ENCODE peak calls at places on chromosomes 12 and 14, in eight cellular contexts. G is HCT116, T is K562, B is HepG2, N is GM12878, F is HL-60, Z is Panc1, Y is SK-N-SH. P is an unnamed sample.

GRCh38 chr14:89283327-89284060 is 133.5 kb downstream of the FOXN3 start:
- DNase-seq in G (no peak), T (no peak), B (no peak), N (no peak), F (no peak), Z (no peak), Y (no peak), P (no peak)

GRCh38 chr14:101709962-101710891 is 51.3 kb upstream of the PPP2R5C start:
- DNase-seq in G (peak), T (peak), B (peak), N (no peak), F (no peak), Z (no peak), Y (no peak), P (no peak)

GRCh38 chr12:19140381-19141236 is 11.1 kb downstream of the PLEKHA5 start:
- DNase-seq in G (no peak), T (no peak), B (no peak), N (no peak), F (no peak), Z (no peak), Y (no peak), P (peak)

GRCh38 chr14:55152052-55152753 is 23.2 kb downstream of the LGALS3 start:
- DNase-seq in G (no peak), T (no peak), B (no peak), N (no peak), F (no peak), Z (no peak), Y (no peak), P (no peak)

GRCh38 chr12:107356266-107356936 is 263.1 kb upstream of the CRY1 start:
- DNase-seq in G (no peak), T (no peak), B (peak), N (no peak), F (no peak), Z (no peak), Y (no peak), P (no peak)

GRCh38 chr12:48956279-48957140 is 777 bp downstream of the ARF3 start:
- DNase-seq in G (peak), T (peak), B (peak), N (peak), F (peak), Z (no peak), Y (peak), P (peak)

GRCh38 chr14:57714487-57714899 is 151.4 kb downstream of the SLC35F4 start:
- DNase-seq in G (no peak), T (no peak), B (no peak), N (no peak), F (no peak), Z (no peak), Y (no peak), P (peak)

GRCh38 chr12:25759752-25760151 is 198.7 kb upstream of the RASSF8 start:
- DNase-seq in G (no peak), T (no peak), B (no peak), N (no peak), F (no peak), Z (no peak), Y (no peak), P (no peak)

GRCh38 chr14:76352639-76353281 is 23.2 kb upstream of the ESRRB start:
- DNase-seq in G (no peak), T (no peak), B (peak), N (peak), F (peak), Z (no peak), Y (peak), P (peak)

GRCh38 chr12:33718631-33719030 is 279.0 kb upstream of the SYT10 start:
- DNase-seq in G (no peak), T (no peak), B (no peak), N (no peak), F (no peak), Z (no peak), Y (no peak), P (no peak)

GRCh38 chr12:14773685-14774073 is 29.6 kb downstream of the WBP11 start:
- DNase-seq in G (no peak), T (no peak), B (no peak), N (peak), F (no peak), Z (no peak), Y (peak), P (peak)

GRCh38 chr12:62738611-62739010 is 196.3 kb downstream of the PPM1H start:
- DNase-seq in G (no peak), T (no peak), B (no peak), N (no peak), F (no peak), Z (no peak), Y (no peak), P (peak)

GRCh38 chr14:76773956-76774355 is 12.7 kb downstream of the VASH1 start:
- DNase-seq in G (no peak), T (no peak), B (no peak), N (no peak), F (no peak), Z (no peak), Y (no peak), P (no peak)

GRCh38 chr12:96070670-96071279 is 35.4 kb upstream of the LTA4H start:
- DNase-seq in G (no peak), T (peak), B (peak), N (peak), F (no peak), Z (no peak), Y (peak), P (peak)

GRCh38 chr14:58572092-58572853 is 65.5 kb upstream of the DACT1 start:
- DNase-seq in G (no peak), T (no peak), B (peak), N (no peak), F (no peak), Z (no peak), Y (no peak), P (no peak)

GRCh38 chr14:99884834-99885648 is 91.8 kb downstream of the EML1 start:
- DNase-seq in G (peak), T (peak), B (peak), N (peak), F (peak), Z (peak), Y (peak), P (peak)

GRCh38 chr14:56491299-56492285 is 88.0 kb upstream of the TMEM260 start:
- DNase-seq in G (peak), T (peak), B (peak), N (peak), F (peak), Z (peak), Y (peak), P (peak)

GRCh38 chr12:68420225-68421008 is 88.3 kb upstream of the MDM1 start:
- DNase-seq in G (no peak), T (no peak), B (no peak), N (no peak), F (no peak), Z (no peak), Y (no peak), P (no peak)

GRCh38 chr14:90421001-90421580 is 24.3 kb downstream of the CALM1 start:
- DNase-seq in G (no peak), T (no peak), B (no peak), N (no peak), F (no peak), Z (no peak), Y (no peak), P (no peak)

GRCh38 chr14:100883789-100884101 is 19.8 kb downstream of the RTL1 start:
- DNase-seq in G (no peak), T (no peak), B (no peak), N (no peak), F (no peak), Z (no peak), Y (no peak), P (no peak)

GRCh38 chr12:96986883-96987523 is 79.9 kb downstream of the NEDD1 start:
- DNase-seq in G (peak), T (peak), B (peak), N (no peak), F (peak), Z (no peak), Y (peak), P (peak)

GRCh38 chr14:22159968-22160367 is 429.1 kb downstream of the DAD1 start:
- DNase-seq in G (no peak), T (no peak), B (no peak), N (no peak), F (no peak), Z (no peak), Y (no peak), P (no peak)

GRCh38 chr14:91144425-91145145 is 30.7 kb downstream of the DGLUCY start:
- DNase-seq in G (no peak), T (no peak), B (no peak), N (no peak), F (no peak), Z (no peak), Y (no peak), P (no peak)

GRCh38 chr14:64113279-64113678 is 180.9 kb downstream of the ESR2 start:
- DNase-seq in G (no peak), T (no peak), B (no peak), N (no peak), F (no peak), Z (no peak), Y (no peak), P (no peak)

GRCh38 chr14:64114796-64115195 is 179.4 kb downstream of the ESR2 start:
- DNase-seq in G (no peak), T (no peak), B (no peak), N (no peak), F (no peak), Z (no peak), Y (no peak), P (no peak)

GRCh38 chr14:64110832-64111231 is 183.3 kb downstream of the ESR2 start:
- DNase-seq in G (no peak), T (no peak), B (no peak), N (no peak), F (no peak), Z (no peak), Y (no peak), P (no peak)

GRCh38 chr14:64114166-64114565 is 180.0 kb downstream of the ESR2 start:
- DNase-seq in G (no peak), T (peak), B (no peak), N (no peak), F (peak), Z (no peak), Y (no peak), P (peak)

GRCh38 chr14:64112859-64113258 is 181.3 kb downstream of the ESR2 start:
- DNase-seq in G (no peak), T (no peak), B (no peak), N (no peak), F (no peak), Z (no peak), Y (no peak), P (no peak)
- TF ChIP-seq POLR2AphosphoS5 in G (no peak), T (no peak), B (no peak), N (no peak), F (no peak), Z (no peak), Y (no peak), P (no peak)

GRCh38 chr12:129901256-129901655 is 2.6 kb downstream of the TMEM132D start:
- DNase-seq in G (no peak), T (no peak), B (no peak), N (no peak), F (no peak), Z (no peak), Y (no peak), P (no peak)

GRCh38 chr12:129900306-129900705 is 3.5 kb downstream of the TMEM132D start:
- DNase-seq in G (no peak), T (no peak), B (no peak), N (no peak), F (no peak), Z (no peak), Y (no peak), P (no peak)

GRCh38 chr12:129903092-129903945 is 506 bp downstream of the TMEM132D start:
- DNase-seq in G (no peak), T (no peak), B (no peak), N (no peak), F (no peak), Z (no peak), Y (peak), P (peak)

GRCh38 chr12:129902371-129903091 is 1.3 kb downstream of the TMEM132D start:
- DNase-seq in G (no peak), T (no peak), B (no peak), N (no peak), F (no peak), Z (no peak), Y (no peak), P (peak)

GRCh38 chr12:129903956-129904769 is at the start of gene TMEM132D:
- DNase-seq in G (no peak), T (no peak), B (no peak), N (no peak), F (no peak), Z (no peak), Y (peak), P (peak)
- TF ChIP-seq REST in G (no peak), T (no peak), B (no peak), N (no peak), F (no peak), Z (no peak), Y (no peak), P (no peak)

DNA sequence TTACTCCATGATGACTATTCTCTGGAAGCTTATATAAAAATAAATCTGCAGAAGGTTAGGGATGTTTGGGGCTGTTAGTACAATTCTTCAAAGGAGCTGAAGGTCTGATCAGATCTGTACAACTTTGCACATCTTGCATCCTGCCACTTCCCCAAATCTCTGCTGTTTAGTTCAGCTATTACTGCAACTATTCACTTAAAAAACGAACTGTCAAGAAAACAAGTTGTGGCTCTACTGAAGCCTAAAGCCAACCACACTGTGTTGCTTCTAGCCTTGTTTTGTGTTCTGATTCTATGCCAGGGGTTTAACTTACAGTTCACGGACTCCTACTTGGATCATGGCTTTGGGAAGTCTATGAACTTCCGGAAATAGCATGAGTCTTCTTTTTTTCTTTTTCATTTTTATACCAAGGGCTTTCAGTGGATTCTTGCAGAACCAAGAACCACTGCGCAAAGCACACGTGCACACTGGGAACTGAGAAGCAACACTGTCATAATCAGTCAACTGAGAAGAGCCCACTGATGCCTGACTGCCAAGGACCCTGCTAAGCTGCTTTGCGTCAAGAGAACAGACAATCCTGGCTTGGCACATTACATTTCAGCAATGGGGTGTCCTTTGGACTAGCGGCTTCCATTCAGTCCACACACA is 66.3 kb upstream of the EEA1 start:
- DNase-seq in G (no peak), T (no peak), B (no peak), N (peak), F (no peak), Z (no peak), Y (no peak), P (no peak)
- H3K27ac ChIP-seq in G (no peak), T (no peak), B (no peak), N (peak), F (no peak), Z (no peak), Y (no peak), P (no peak)

GRCh38 chr12:52360106-52360662 is 7.1 kb downstream of the KRT85 start:
- DNase-seq in G (no peak), T (no peak), B (no peak), N (no peak), F (no peak), Z (no peak), Y (no peak), P (no peak)

GRCh38 chr12:52360663-52361271 is 6.5 kb downstream of the KRT85 start:
- DNase-seq in G (no peak), T (no peak), B (no peak), N (no peak), F (no peak), Z (no peak), Y (no peak), P (no peak)

GRCh38 chr12:52361553-52361952 is 5.7 kb downstream of the KRT85 start:
- DNase-seq in G (no peak), T (no peak), B (no peak), N (no peak), F (no peak), Z (no peak), Y (no peak), P (no peak)

GRCh38 chr12:52358575-52359350 is 8.5 kb downstream of the KRT85 start:
- DNase-seq in G (no peak), T (no peak), B (no peak), N (peak), F (no peak), Z (no peak), Y (no peak), P (no peak)

DNA sequence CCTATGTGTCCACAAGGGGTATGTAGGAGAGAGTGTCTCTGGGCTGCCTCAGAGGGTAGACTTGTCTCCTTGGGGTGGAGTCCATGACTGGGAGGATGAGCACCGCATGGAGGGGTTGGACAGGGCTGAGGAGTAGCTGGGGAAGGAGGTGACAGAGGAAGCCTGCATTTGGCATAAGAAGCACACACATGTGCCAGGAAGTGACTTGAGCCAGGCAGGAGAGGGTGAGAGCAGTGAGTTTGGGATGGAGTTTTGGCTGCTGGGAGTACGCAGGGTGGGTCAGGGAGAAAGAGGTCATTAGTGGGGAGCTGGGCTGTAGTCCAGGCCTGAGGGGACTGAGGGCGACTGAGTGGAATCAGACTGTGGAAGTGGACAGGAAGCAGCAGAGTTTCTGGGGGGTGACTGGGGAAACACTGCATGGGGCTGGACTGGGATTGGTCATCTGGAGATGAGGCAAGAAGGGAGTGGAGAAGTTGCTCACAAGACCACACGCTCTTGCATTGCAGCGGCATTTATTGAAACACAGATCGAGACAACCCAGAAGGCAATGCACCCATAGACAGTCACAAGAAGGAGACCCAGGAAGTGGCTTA is 7.7 kb downstream of the KRT85 start:
- DNase-seq in G (no peak), T (no peak), B (no peak), N (no peak), F (no peak), Z (no peak), Y (no peak), P (no peak)
- TF ChIP-seq POLR2AphosphoS5 in G (no peak), T (no peak), B (no peak), N (no peak), F (no peak), Z (no peak), Y (no peak), P (no peak)

DNA sequence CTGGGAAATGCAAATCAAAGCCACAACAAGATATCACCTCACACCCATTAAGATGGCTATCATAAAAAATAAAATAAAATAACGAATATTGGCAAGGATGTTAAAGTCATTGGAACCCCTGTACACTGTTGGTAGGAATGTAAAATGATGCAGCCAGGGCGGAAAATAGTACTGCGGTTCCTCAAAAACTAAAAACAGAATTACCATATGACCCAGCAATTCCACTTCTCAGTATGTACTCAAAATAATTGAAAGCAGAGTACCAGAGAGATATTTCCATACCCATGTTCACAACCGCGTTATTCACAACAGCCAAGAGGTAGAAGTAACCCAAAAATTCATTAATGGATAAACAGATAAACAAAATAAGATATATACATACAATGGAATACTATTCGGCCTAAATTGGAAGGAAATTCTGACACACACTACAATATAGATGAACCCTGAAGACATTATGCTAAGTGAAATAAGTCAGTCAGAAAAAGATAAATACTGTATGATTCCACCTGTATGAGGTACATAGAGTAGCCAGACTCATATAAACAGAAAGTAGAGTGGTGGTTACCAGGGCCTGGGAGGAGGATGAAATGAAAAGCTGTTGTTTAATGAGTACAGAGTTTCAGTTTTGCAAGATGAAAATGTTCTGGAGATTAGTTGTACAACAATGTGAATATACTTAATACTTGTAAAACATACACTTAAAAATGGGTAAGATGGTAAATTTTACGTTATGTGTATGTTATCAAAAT is 84.6 kb downstream of the TXNDC16 start:
- DNase-seq in G (no peak), T (no peak), B (no peak), N (no peak), F (no peak), Z (no peak), Y (no peak), P (no peak)
- TF ChIP-seq REST in G (no peak), T (no peak), B (no peak), N (no peak), F (no peak), Z (no peak), Y (no peak), P (no peak)

P was measured in GM23338.